ENCODE peak calls at places on chromosomes 6 and 20, in eight cellular contexts. One of them, this sample, is unnamed.

GRCh38 chr6:14881399-14881798 is 364.5 kb upstream of the JARID2 start:
- DNase-seq in NCI-H1417: no peak
- DNase-seq in COR-L47: no peak
- DNase-seq in cerebellar cortex: no peak
- DNase-seq in glomerular endothelial cell: peak
- DNase-seq in EL: peak
- DNase-seq in GM23338: no peak
- DNase-seq in iris pigment epithelial cell: peak
- DNase-seq in this sample: peak

GRCh38 chr20:22339091-22339881 is 245.1 kb downstream of the FOXA2 start:
- DNase-seq in NCI-H1417: peak
- DNase-seq in COR-L47: peak
- DNase-seq in cerebellar cortex: peak
- DNase-seq in glomerular endothelial cell: peak
- DNase-seq in EL: peak
- DNase-seq in GM23338: peak
- DNase-seq in iris pigment epithelial cell: peak
- DNase-seq in this sample: peak

GRCh38 chr6:72861059-72861458 is 239.2 kb downstream of the KCNQ5 start:
- DNase-seq in NCI-H1417: no peak
- DNase-seq in COR-L47: no peak
- DNase-seq in cerebellar cortex: no peak
- DNase-seq in glomerular endothelial cell: no peak
- DNase-seq in EL: peak
- DNase-seq in GM23338: no peak
- DNase-seq in iris pigment epithelial cell: peak
- DNase-seq in this sample: no peak

GRCh38 chr20:61127311-61128044 is 124.6 kb upstream of the CDH4 start:
- DNase-seq in NCI-H1417: no peak
- DNase-seq in COR-L47: no peak
- DNase-seq in cerebellar cortex: no peak
- DNase-seq in glomerular endothelial cell: no peak
- DNase-seq in EL: peak
- DNase-seq in GM23338: no peak
- DNase-seq in iris pigment epithelial cell: peak
- DNase-seq in this sample: peak

GRCh38 chr6:38172739-38173415 is 353.4 kb downstream of the ZFAND3 start:
- DNase-seq in NCI-H1417: peak
- DNase-seq in COR-L47: no peak
- DNase-seq in cerebellar cortex: no peak
- DNase-seq in glomerular endothelial cell: no peak
- DNase-seq in EL: no peak
- DNase-seq in GM23338: no peak
- DNase-seq in iris pigment epithelial cell: no peak
- DNase-seq in this sample: no peak

GRCh38 chr6:82954937-82955577 is 110.6 kb downstream of the UBE3D start:
- DNase-seq in NCI-H1417: no peak
- DNase-seq in COR-L47: no peak
- DNase-seq in cerebellar cortex: no peak
- DNase-seq in glomerular endothelial cell: no peak
- DNase-seq in EL: peak
- DNase-seq in GM23338: no peak
- DNase-seq in iris pigment epithelial cell: peak
- DNase-seq in this sample: peak

GRCh38 chr6:129954749-129955431 is 63.5 kb upstream of the L3MBTL3 start:
- DNase-seq in NCI-H1417: peak
- DNase-seq in COR-L47: no peak
- DNase-seq in cerebellar cortex: peak
- DNase-seq in glomerular endothelial cell: no peak
- DNase-seq in EL: no peak
- DNase-seq in GM23338: no peak
- DNase-seq in iris pigment epithelial cell: no peak
- DNase-seq in this sample: no peak

GRCh38 chr6:166145751-166146150 is 21.9 kb downstream of the TBXT start:
- DNase-seq in NCI-H1417: no peak
- DNase-seq in COR-L47: no peak
- DNase-seq in cerebellar cortex: no peak
- DNase-seq in glomerular endothelial cell: no peak
- DNase-seq in EL: no peak
- DNase-seq in GM23338: no peak
- DNase-seq in iris pigment epithelial cell: peak
- DNase-seq in this sample: no peak

GRCh38 chr6:17299222-17299621 is 18.1 kb downstream of the RBM24 start:
- DNase-seq in NCI-H1417: no peak
- DNase-seq in COR-L47: no peak
- DNase-seq in cerebellar cortex: no peak
- DNase-seq in glomerular endothelial cell: no peak
- DNase-seq in EL: no peak
- DNase-seq in GM23338: no peak
- DNase-seq in iris pigment epithelial cell: no peak
- DNase-seq in this sample: no peak

GRCh38 chr6:89025633-89026032 is 54.9 kb upstream of the PNRC1 start:
- DNase-seq in NCI-H1417: no peak
- DNase-seq in COR-L47: no peak
- DNase-seq in cerebellar cortex: no peak
- DNase-seq in glomerular endothelial cell: no peak
- DNase-seq in EL: no peak
- DNase-seq in GM23338: no peak
- DNase-seq in iris pigment epithelial cell: no peak
- DNase-seq in this sample: no peak

GRCh38 chr20:63821824-63822223 is 9.2 kb downstream of the ZBTB46 start:
- DNase-seq in NCI-H1417: no peak
- DNase-seq in COR-L47: no peak
- DNase-seq in cerebellar cortex: no peak
- DNase-seq in glomerular endothelial cell: no peak
- DNase-seq in EL: no peak
- DNase-seq in GM23338: no peak
- DNase-seq in iris pigment epithelial cell: no peak
- DNase-seq in this sample: no peak

GRCh38 chr20:24007758-24008157 is 19.2 kb upstream of the GGTLC1 start:
- DNase-seq in NCI-H1417: no peak
- DNase-seq in COR-L47: no peak
- DNase-seq in cerebellar cortex: no peak
- DNase-seq in glomerular endothelial cell: no peak
- DNase-seq in EL: no peak
- DNase-seq in GM23338: no peak
- DNase-seq in iris pigment epithelial cell: no peak
- DNase-seq in this sample: no peak

GRCh38 chr6:6678185-6678671 is 89.7 kb downstream of the LY86 start:
- DNase-seq in NCI-H1417: peak
- DNase-seq in COR-L47: peak
- DNase-seq in cerebellar cortex: no peak
- DNase-seq in glomerular endothelial cell: no peak
- DNase-seq in EL: peak
- DNase-seq in GM23338: no peak
- DNase-seq in iris pigment epithelial cell: peak
- DNase-seq in this sample: peak

GRCh38 chr20:13119583-13119982 is 101.5 kb upstream of the ISM1 start:
- DNase-seq in NCI-H1417: peak
- DNase-seq in COR-L47: peak
- DNase-seq in cerebellar cortex: peak
- DNase-seq in glomerular endothelial cell: peak
- DNase-seq in EL: peak
- DNase-seq in GM23338: peak
- DNase-seq in iris pigment epithelial cell: peak
- DNase-seq in this sample: peak

GRCh38 chr20:57461726-57462125 is 63.2 kb downstream of the CTCFL start:
- DNase-seq in NCI-H1417: no peak
- DNase-seq in COR-L47: no peak
- DNase-seq in cerebellar cortex: no peak
- DNase-seq in glomerular endothelial cell: no peak
- DNase-seq in EL: no peak
- DNase-seq in GM23338: no peak
- DNase-seq in iris pigment epithelial cell: no peak
- DNase-seq in this sample: no peak

GRCh38 chr20:14710941-14711340 is 373.5 kb upstream of the FLRT3 start:
- DNase-seq in NCI-H1417: no peak
- DNase-seq in COR-L47: no peak
- DNase-seq in cerebellar cortex: no peak
- DNase-seq in glomerular endothelial cell: no peak
- DNase-seq in EL: no peak
- DNase-seq in GM23338: no peak
- DNase-seq in iris pigment epithelial cell: no peak
- DNase-seq in this sample: no peak

GRCh38 chr6:40456390-40457013 is 130.7 kb downstream of the LRFN2 start:
- DNase-seq in NCI-H1417: no peak
- DNase-seq in COR-L47: no peak
- DNase-seq in cerebellar cortex: no peak
- DNase-seq in glomerular endothelial cell: no peak
- DNase-seq in EL: no peak
- DNase-seq in GM23338: no peak
- DNase-seq in iris pigment epithelial cell: no peak
- DNase-seq in this sample: no peak

GRCh38 chr20:10469599-10469998 is 34.5 kb downstream of the SLX4IP start:
- DNase-seq in NCI-H1417: peak
- DNase-seq in COR-L47: peak
- DNase-seq in cerebellar cortex: peak
- DNase-seq in glomerular endothelial cell: peak
- DNase-seq in EL: peak
- DNase-seq in GM23338: peak
- DNase-seq in iris pigment epithelial cell: peak
- DNase-seq in this sample: peak

GRCh38 chr20:1803216-1804128 is 91.7 kb upstream of the SIRPA start:
- DNase-seq in NCI-H1417: peak
- DNase-seq in COR-L47: no peak
- DNase-seq in cerebellar cortex: peak
- DNase-seq in glomerular endothelial cell: no peak
- DNase-seq in EL: peak
- DNase-seq in GM23338: peak
- DNase-seq in iris pigment epithelial cell: peak
- DNase-seq in this sample: peak

GRCh38 chr20:63394069-63394468 is 32.9 kb upstream of the CHRNA4 start:
- DNase-seq in NCI-H1417: no peak
- DNase-seq in COR-L47: no peak
- DNase-seq in cerebellar cortex: peak
- DNase-seq in glomerular endothelial cell: no peak
- DNase-seq in EL: peak
- DNase-seq in GM23338: peak
- DNase-seq in iris pigment epithelial cell: peak
- DNase-seq in this sample: no peak

GRCh38 chr6:1346556-1347186 is 34.8 kb downstream of the FOXQ1 start:
- DNase-seq in NCI-H1417: no peak
- DNase-seq in COR-L47: no peak
- DNase-seq in cerebellar cortex: no peak
- DNase-seq in glomerular endothelial cell: no peak
- DNase-seq in EL: peak
- DNase-seq in GM23338: no peak
- DNase-seq in iris pigment epithelial cell: peak
- DNase-seq in this sample: no peak

GRCh38 chr6:73152998-73153757 is 72.1 kb downstream of the KHDC1L start:
- DNase-seq in NCI-H1417: no peak
- DNase-seq in COR-L47: no peak
- DNase-seq in cerebellar cortex: no peak
- DNase-seq in glomerular endothelial cell: no peak
- DNase-seq in EL: peak
- DNase-seq in GM23338: no peak
- DNase-seq in iris pigment epithelial cell: peak
- DNase-seq in this sample: peak

GRCh38 chr20:41287327-41287726 is 30.2 kb downstream of the ZHX3 start:
- DNase-seq in NCI-H1417: no peak
- DNase-seq in COR-L47: no peak
- DNase-seq in cerebellar cortex: no peak
- DNase-seq in glomerular endothelial cell: no peak
- DNase-seq in EL: peak
- DNase-seq in GM23338: no peak
- DNase-seq in iris pigment epithelial cell: peak
- DNase-seq in this sample: peak

GRCh38 chr6:116530436-116530835 is 15.0 kb downstream of the TRAPPC3L start:
- DNase-seq in NCI-H1417: peak
- DNase-seq in COR-L47: peak
- DNase-seq in cerebellar cortex: no peak
- DNase-seq in glomerular endothelial cell: no peak
- DNase-seq in EL: no peak
- DNase-seq in GM23338: no peak
- DNase-seq in iris pigment epithelial cell: peak
- DNase-seq in this sample: no peak

GRCh38 chr20:38355161-38356012 is 9.1 kb downstream of the LBP start:
- DNase-seq in NCI-H1417: no peak
- DNase-seq in COR-L47: no peak
- DNase-seq in cerebellar cortex: peak
- DNase-seq in glomerular endothelial cell: no peak
- DNase-seq in EL: no peak
- DNase-seq in GM23338: peak
- DNase-seq in iris pigment epithelial cell: no peak
- DNase-seq in this sample: no peak

GRCh38 chr20:53891306-53891894 is 179.0 kb downstream of the BCAS1 start:
- DNase-seq in NCI-H1417: no peak
- DNase-seq in COR-L47: no peak
- DNase-seq in cerebellar cortex: no peak
- DNase-seq in glomerular endothelial cell: no peak
- DNase-seq in EL: no peak
- DNase-seq in GM23338: no peak
- DNase-seq in iris pigment epithelial cell: no peak
- DNase-seq in this sample: no peak

GRCh38 chr6:3882865-3883264 is 33.7 kb downstream of the FAM50B start:
- DNase-seq in NCI-H1417: no peak
- DNase-seq in COR-L47: no peak
- DNase-seq in cerebellar cortex: no peak
- DNase-seq in glomerular endothelial cell: no peak
- DNase-seq in EL: peak
- DNase-seq in GM23338: no peak
- DNase-seq in iris pigment epithelial cell: peak
- DNase-seq in this sample: no peak

This sample was measured in brain microvascular endothelial cell.